ENCODE peak calls at places on chromosome 12, in ten cellular contexts. T is NCI-H1092 treated with DMSO at 0.1 percent for 48 hours; X is GM12865; S is stimulated activated CD8-positive, alpha-beta memory T cell treated with anti-CD3 and anti-CD28 coated beads, Interleukin-7, amount 100 ng/mL, for 4 hours; P is activated T-cell treated with anti-CD3 and anti-CD28 coated beads for 48 hours; I is AG09319; J is renal cortical epithelial cell; V is HTR-8/SVneo; Y is Right ventricle myocardium inferior; H is T-helper 2 cell. K is an unnamed sample.

GRCh38 chr12:45234134-45234865 is 18.4 kb downstream of the ANO6 start:
- DNase-seq in T (no peak), X (peak; percentile 40), S (no peak), P (no peak), I (peak; percentile 93), J (peak; percentile 98), V (peak; percentile 79), Y (no peak), H (no peak), K (no peak)

GRCh38 chr12:1103051-1103450 is 112.0 kb downstream of the ERC1 start:
- DNase-seq in T (no peak), X (no peak), S (no peak), P (no peak), I (no peak), J (no peak), V (no peak), Y (no peak), H (no peak), K (no peak)

GRCh38 chr12:123991402-123991951 is 18.5 kb downstream of the ZNF664 start:
- DNase-seq in T (no peak), X (no peak), S (no peak), P (no peak), I (no peak), J (peak; percentile 43), V (no peak), Y (no peak), H (no peak), K (no peak)

GRCh38 chr12:124484067-124484466 is 83.3 kb downstream of the NCOR2 start:
- DNase-seq in T (no peak), X (no peak), S (no peak), P (no peak), I (no peak), J (no peak), V (no peak), Y (peak; percentile 45), H (no peak), K (peak; percentile 55)

GRCh38 chr12:93526786-93527428 is 45.6 kb upstream of the SOCS2 start:
- DNase-seq in T (no peak), X (no peak), S (no peak), P (no peak), I (peak; percentile 80), J (peak; percentile 96), V (peak; percentile 70), Y (no peak), H (no peak), K (no peak)

GRCh38 chr12:90897981-90898380 is 57.0 kb downstream of the CCER1 start:
- DNase-seq in T (no peak), X (no peak), S (no peak), P (no peak), I (no peak), J (no peak), V (no peak), Y (no peak), H (no peak), K (no peak)

GRCh38 chr12:69084816-69085215 is 151.8 kb upstream of the CPM start:
- DNase-seq in T (no peak), X (no peak), S (no peak), P (no peak), I (no peak), J (no peak), V (no peak), Y (no peak), H (no peak), K (no peak)

GRCh38 chr12:77167801-77168200 is 102.4 kb upstream of the E2F7 start:
- DNase-seq in T (no peak), X (no peak), S (no peak), P (no peak), I (no peak), J (peak; percentile 15), V (no peak), Y (no peak), H (no peak), K (no peak)

GRCh38 chr12:50618864-50619609 is 114.3 kb downstream of the DIP2B start:
- DNase-seq in T (no peak), X (no peak), S (no peak), P (no peak), I (no peak), J (peak; percentile 92), V (peak; percentile 45), Y (no peak), H (no peak), K (no peak)

GRCh38 chr12:29728033-29728432 is 55.7 kb downstream of the TMTC1 start:
- DNase-seq in T (no peak), X (no peak), S (no peak), P (no peak), I (no peak), J (no peak), V (no peak), Y (no peak), H (no peak), K (no peak)

GRCh38 chr12:4421590-4422031 is 24.0 kb downstream of the FGF6 start:
- DNase-seq in T (peak; percentile 53), X (peak; percentile 50), S (no peak), P (no peak), I (no peak), J (peak; percentile 18), V (peak; percentile 81), Y (no peak), H (no peak), K (no peak)

GRCh38 chr12:123763093-123763492 is 992 bp downstream of the DNAH10 start:
- DNase-seq in T (no peak), X (no peak), S (no peak), P (no peak), I (no peak), J (no peak), V (no peak), Y (no peak), H (no peak), K (no peak)

GRCh38 chr12:49068879-49069506 is 786 bp downstream of the RHEBL1 start:
- DNase-seq in T (no peak), X (no peak), S (no peak), P (no peak), I (no peak), J (no peak), V (no peak), Y (no peak), H (no peak), K (no peak)

GRCh38 chr12:107491856-107492255 is 193.7 kb upstream of the PWP1 start:
- DNase-seq in T (no peak), X (no peak), S (no peak), P (no peak), I (no peak), J (no peak), V (no peak), Y (no peak), H (no peak), K (no peak)

GRCh38 chr12:1581973-1582708 is 12.2 kb downstream of the FBXL14 start:
- DNase-seq in T (no peak), X (no peak), S (no peak), P (no peak), I (no peak), J (no peak), V (no peak), Y (no peak), H (no peak), K (no peak)

GRCh38 chr12:26648584-26648983 is 184.4 kb downstream of the ITPR2 start:
- DNase-seq in T (no peak), X (no peak), S (no peak), P (no peak), I (peak; percentile 79), J (peak; percentile 90), V (peak; percentile 57), Y (no peak), H (no peak), K (no peak)

GRCh38 chr12:131827961-131828534 is at the start of gene MMP17:
- DNase-seq in T (peak; percentile 16), X (peak; percentile 70), S (no peak), P (no peak), I (peak; percentile 27), J (no peak), V (no peak), Y (peak; percentile 83), H (no peak), K (peak; percentile 56)

GRCh38 chr12:68971404-68971803 is 38.4 kb upstream of the CPM start:
- DNase-seq in T (no peak), X (no peak), S (no peak), P (no peak), I (no peak), J (peak; percentile 96), V (peak; percentile 13), Y (no peak), H (no peak), K (no peak)

GRCh38 chr12:1932264-1932777 is 13.9 kb upstream of the CACNA2D4 start:
- DNase-seq in T (peak; percentile 45), X (peak; percentile 16), S (no peak), P (no peak), I (no peak), J (peak; percentile 81), V (no peak), Y (no peak), H (no peak), K (peak; percentile 59)

K was measured in right cardiac atrium.